ENCODE peak calls at places on chromosomes 16 and 17, in seven cellular contexts. U is omental fat pad, D is neural crest cell, E is HCT116, N is gastrocnemius medialis, L is colonic mucosa, B is A549. P is an unnamed sample.

GRCh38 chr17:1908699-1909309 is 79.0 kb downstream of the RPA1 start:
- DNase-seq in N (peak; percentile 55), D (peak; percentile 65), U (no peak), E (peak; percentile 50), L (peak; percentile 59), B (peak; percentile 81), P (no peak)

GRCh38 chr16:82062645-82063058 is 27.6 kb downstream of the HSD17B2 start:
- DNase-seq in N (no peak), E (no peak), D (no peak), B (no peak), L (no peak), U (no peak), P (no peak)

GRCh38 chr16:79299154-79299799 is 301.3 kb downstream of the MAF start:
- DNase-seq in L (no peak), B (no peak), D (peak; percentile 20), E (no peak), N (no peak), U (no peak), P (no peak)

GRCh38 chr16:735982-736453 is 4.8 kb downstream of the CIAO3 start:
- DNase-seq in E (no peak), U (no peak), N (no peak), L (no peak), D (no peak), B (no peak), P (no peak)

GRCh38 chr17:71458322-71458721 is 662.5 kb upstream of the SOX9 start:
- DNase-seq in N (no peak), B (no peak), E (no peak), U (no peak), D (no peak), L (no peak), P (no peak)

GRCh38 chr16:74888227-74888862 is 96.6 kb downstream of the WDR59 start:
- DNase-seq in N (no peak), L (no peak), B (no peak), E (no peak), U (no peak), D (no peak), P (no peak)

GRCh38 chr17:49223517-49224197 is 6.9 kb downstream of the PHOSPHO1 start:
- DNase-seq in N (no peak), D (peak; percentile 82), E (peak; percentile 21), U (peak; percentile 46), B (peak; percentile 52), L (peak; percentile 79), P (peak; percentile 67)

GRCh38 chr17:81102352-81102751 is 63.0 kb upstream of the PVALEF start:
- DNase-seq in D (no peak), E (no peak), U (no peak), L (no peak), N (no peak), B (no peak), P (no peak)

GRCh38 chr17:20267459-20267842 is 199.9 kb downstream of the LGALS9B start:
- DNase-seq in U (no peak), N (no peak), D (no peak), B (no peak), E (no peak), L (no peak), P (no peak)

GRCh38 chr17:38444151-38444550 is 15.9 kb downstream of the ARHGAP23 start:
- DNase-seq in L (peak; percentile 47), N (peak; percentile 72), E (no peak), U (no peak), D (peak; percentile 65), B (peak; percentile 71), P (no peak)

GRCh38 chr17:63405741-63406261 is 40.3 kb downstream of the CYB561 start:
- DNase-seq in U (no peak), E (peak; percentile 62), B (peak; percentile 80), L (no peak), D (no peak), N (no peak), P (no peak)

GRCh38 chr17:82120148-82120547 is 22.1 kb upstream of the FASN start:
- DNase-seq in L (no peak), N (no peak), D (no peak), E (no peak), U (no peak), B (no peak), P (no peak)

GRCh38 chr17:46179375-46179999 is 13.7 kb downstream of the KANSL1 start:
- DNase-seq in L (no peak), D (no peak), U (no peak), E (no peak), N (no peak), B (no peak), P (no peak)

GRCh38 chr17:80836658-80836965 is 155.0 kb upstream of the CHMP6 start:
- DNase-seq in N (no peak), B (no peak), D (no peak), L (no peak), E (no peak), U (no peak), P (no peak)

GRCh38 chr17:45346255-45347015 is 29.6 kb upstream of the MAP3K14 start:
- DNase-seq in L (no peak), U (no peak), E (no peak), N (no peak), B (no peak), D (no peak), P (no peak)

GRCh38 chr16:22380529-22380928 is 6.1 kb upstream of the CDR2 start:
- DNase-seq in L (no peak), N (no peak), U (no peak), D (no peak), B (no peak), E (no peak), P (no peak)

GRCh38 chr16:64088838-64089237 is 1033.0 kb downstream of the CDH11 start:
- DNase-seq in L (no peak), U (no peak), D (no peak), B (no peak), E (no peak), N (no peak), P (no peak)

GRCh38 chr16:1909661-1910231 is 8.5 kb downstream of the HS3ST6 start:
- DNase-seq in U (no peak), B (no peak), L (peak; percentile 82), E (no peak), D (no peak), N (no peak), P (no peak)

GRCh38 chr16:72722552-72722951 is 325.4 kb downstream of the ZFHX3 start:
- DNase-seq in D (peak; percentile 19), E (no peak), N (no peak), B (no peak), U (no peak), L (no peak), P (no peak)

GRCh38 chr17:63142836-63143235 is 176.8 kb downstream of the TANC2 start:
- DNase-seq in U (no peak), B (no peak), L (no peak), N (no peak), D (no peak), E (no peak), P (no peak)

GRCh38 chr16:15403392-15403995 is 7.9 kb downstream of the MPV17L start:
- DNase-seq in B (no peak), U (no peak), N (no peak), L (no peak), E (no peak), D (no peak), P (no peak)

GRCh38 chr17:44556114-44556853 is 1.0 kb upstream of the FZD2 start:
- DNase-seq in L (peak; percentile 25), D (peak; percentile 72), U (no peak), E (peak; percentile 19), B (peak; percentile 74), N (peak; percentile 21), P (peak; percentile 18)

GRCh38 chr17:13874134-13874533 is 195.2 kb upstream of the COX10 start:
- DNase-seq in U (no peak), L (no peak), E (no peak), D (no peak), B (no peak), N (no peak), P (no peak)

GRCh38 chr17:18963126-18964017 is 11.4 kb downstream of the SLC5A10 start:
- DNase-seq in D (no peak), U (no peak), E (no peak), B (no peak), L (peak; percentile 20), N (no peak), P (no peak)

GRCh38 chr16:67961551-67961957 is 6.9 kb downstream of the SLC12A4 start:
- DNase-seq in U (no peak), E (no peak), D (no peak), B (no peak), L (peak; percentile 89), N (peak; percentile 56), P (no peak)

DNA sequence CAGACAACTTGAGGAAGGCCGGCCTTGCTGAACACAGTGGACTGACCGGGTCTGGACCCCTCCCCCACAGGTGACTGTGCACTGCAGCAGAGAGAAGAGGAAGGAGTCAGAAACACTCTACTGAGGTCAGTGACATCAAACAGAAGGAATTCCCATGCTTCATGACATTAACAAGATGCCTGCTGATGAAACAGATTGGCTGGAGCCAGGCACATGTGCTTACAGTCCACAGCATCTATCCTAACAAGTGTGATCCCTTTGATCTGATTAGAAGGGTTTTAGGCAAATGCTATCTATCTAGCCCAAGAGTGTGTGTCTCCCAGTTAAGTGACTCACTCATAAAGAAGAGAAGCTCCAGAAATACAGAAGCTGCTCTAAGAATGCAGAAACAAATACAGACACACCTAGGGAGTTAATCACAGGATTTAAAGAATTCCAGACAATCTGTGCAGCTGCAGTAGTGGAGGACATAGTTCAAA is 90.2 kb downstream of the SYCE1L start:
- DNase-seq in E (no peak), B (peak; percentile 88), D (no peak), L (no peak), U (peak; percentile 33), N (no peak), P (no peak)
- TF ChIP-seq CTCF in E (no peak), B (no peak), D (no peak), L (no peak), U (no peak), N (no peak), P (no peak)

DNA sequence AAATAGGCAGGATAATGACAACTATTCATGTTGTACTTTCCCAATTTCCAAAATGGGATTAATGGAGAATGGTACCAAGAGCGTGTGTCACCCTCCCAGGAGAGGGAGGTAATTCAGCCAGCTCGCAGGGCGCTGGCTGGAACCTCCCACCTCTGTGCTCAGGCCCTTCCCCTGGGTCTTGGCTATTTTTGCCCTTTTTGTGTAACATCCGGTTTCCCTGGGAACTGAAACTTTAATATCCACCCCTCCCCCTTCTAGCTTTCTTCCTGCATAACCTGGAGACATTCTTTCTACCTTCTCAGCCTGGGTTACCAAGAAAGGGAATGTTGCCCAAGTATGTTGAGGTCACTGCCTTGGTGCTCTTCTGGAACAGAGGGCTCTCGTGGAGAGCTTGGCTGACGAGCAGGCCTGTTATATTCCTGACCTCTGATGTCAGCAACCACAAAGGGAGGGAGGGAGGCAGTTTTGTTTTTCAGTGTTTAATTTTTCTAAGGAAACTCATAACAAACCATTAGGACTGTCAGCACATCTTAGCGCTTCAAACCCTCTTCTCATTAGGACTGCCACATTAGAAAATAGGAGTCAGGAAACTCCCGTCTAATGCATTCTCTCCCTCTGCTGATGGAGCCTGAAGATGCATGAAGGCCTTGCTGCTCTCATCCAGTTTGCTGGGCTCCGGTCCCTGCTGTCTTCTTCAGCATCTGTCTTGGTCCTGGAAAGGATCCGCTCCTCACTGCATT is 25.6 kb downstream of the ITGB3 start:
- DNase-seq in B (peak; percentile 24), E (no peak), L (no peak), U (no peak), D (no peak), N (peak; percentile 72), P (no peak)
- TF ChIP-seq CTCF in B (no peak), E (no peak), L (no peak), U (no peak), D (no peak), N (no peak), P (no peak)

GRCh38 chr16:84640145-84640544 is 8.2 kb upstream of the KLHL36 start:
- DNase-seq in E (no peak), N (no peak), B (no peak), L (no peak), U (no peak), D (no peak), P (no peak)
- TF ChIP-seq CTCF in E (no peak), N (no peak), B (no peak), L (no peak), U (no peak), D (no peak), P (no peak)

GRCh38 chr17:68288804-68289203 is 2.1 kb downstream of the SLC16A6 start:
- DNase-seq in L (no peak), N (no peak), D (no peak), U (no peak), E (no peak), B (peak; percentile 37), P (no peak)
- TF ChIP-seq CTCF in L (no peak), N (no peak), D (no peak), U (no peak), E (peak; percentile 25), B (no peak), P (no peak)

P was measured in natural killer cell.